ENCODE peak calls at places on chromosomes 11 and 22, in four cellular contexts. One of them, this sample, is unnamed.

GRCh38 chr11:69325446-69325845 is 31.5 kb downstream of the MYEOV start:
- DNase-seq in GM19239: no peak
- DNase-seq in nephron progenitor cell: no peak
- DNase-seq in M059J: no peak
- DNase-seq in this sample: no peak

GRCh38 chr11:35218956-35219355 is 80.0 kb downstream of the CD44 start:
- DNase-seq in GM19239: no peak
- DNase-seq in nephron progenitor cell: no peak
- DNase-seq in M059J: no peak
- DNase-seq in this sample: no peak

GRCh38 chr22:47631571-47632102 is 869.2 kb downstream of the TBC1D22A start:
- DNase-seq in GM19239: no peak
- DNase-seq in nephron progenitor cell: no peak
- DNase-seq in M059J: peak
- DNase-seq in this sample: peak

GRCh38 chr11:109362059-109362458 is 59.9 kb upstream of the C11orf87 start:
- DNase-seq in GM19239: no peak
- DNase-seq in nephron progenitor cell: no peak
- DNase-seq in M059J: peak
- DNase-seq in this sample: no peak

GRCh38 chr11:77074205-77074604 is 7.4 kb downstream of the CAPN5 start:
- DNase-seq in GM19239: no peak
- DNase-seq in nephron progenitor cell: no peak
- DNase-seq in M059J: no peak
- DNase-seq in this sample: peak

GRCh38 chr22:19974233-19974861 is 32.7 kb upstream of the TXNRD2 start:
- DNase-seq in GM19239: peak
- DNase-seq in nephron progenitor cell: peak
- DNase-seq in M059J: peak
- DNase-seq in this sample: peak

GRCh38 chr11:25981998-25982397 is 349.9 kb upstream of the ANO3 start:
- DNase-seq in GM19239: peak
- DNase-seq in nephron progenitor cell: peak
- DNase-seq in M059J: peak
- DNase-seq in this sample: peak

GRCh38 chr11:40255457-40255856 is 1204.0 kb downstream of the LRRC4C start:
- DNase-seq in GM19239: no peak
- DNase-seq in nephron progenitor cell: no peak
- DNase-seq in M059J: no peak
- DNase-seq in this sample: no peak

GRCh38 chr11:131481317-131481716 is 110.9 kb downstream of the NTM start:
- DNase-seq in GM19239: no peak
- DNase-seq in nephron progenitor cell: no peak
- DNase-seq in M059J: no peak
- DNase-seq in this sample: no peak

GRCh38 chr11:118212131-118212725 is 12.6 kb downstream of the JAML start:
- DNase-seq in GM19239: no peak
- DNase-seq in nephron progenitor cell: no peak
- DNase-seq in M059J: no peak
- DNase-seq in this sample: no peak

GRCh38 chr11:35632301-35632700 is 14.0 kb downstream of the FJX1 start:
- DNase-seq in GM19239: no peak
- DNase-seq in nephron progenitor cell: peak
- DNase-seq in M059J: peak
- DNase-seq in this sample: no peak

GRCh38 chr11:80521592-80521991 is 1080.8 kb upstream of the TENM4 start:
- DNase-seq in GM19239: no peak
- DNase-seq in nephron progenitor cell: no peak
- DNase-seq in M059J: peak
- DNase-seq in this sample: no peak

GRCh38 chr11:47154738-47155570 is 21.7 kb downstream of the ARFGAP2 start:
- DNase-seq in GM19239: no peak
- DNase-seq in nephron progenitor cell: no peak
- DNase-seq in M059J: no peak
- DNase-seq in this sample: no peak

GRCh38 chr22:49426098-49426497 is 401.6 kb downstream of the BRD1 start:
- DNase-seq in GM19239: no peak
- DNase-seq in nephron progenitor cell: no peak
- DNase-seq in M059J: no peak
- DNase-seq in this sample: no peak

GRCh38 chr11:103055174-103055890 is 36.6 kb downstream of the DCUN1D5 start:
- DNase-seq in GM19239: no peak
- DNase-seq in nephron progenitor cell: peak
- DNase-seq in M059J: peak
- DNase-seq in this sample: peak

GRCh38 chr11:46642627-46643335 is 25.4 kb downstream of the ATG13 start:
- DNase-seq in GM19239: no peak
- DNase-seq in nephron progenitor cell: no peak
- DNase-seq in M059J: no peak
- DNase-seq in this sample: no peak

GRCh38 chr11:3775761-3776406 is 21.5 kb downstream of the NUP98 start:
- DNase-seq in GM19239: no peak
- DNase-seq in nephron progenitor cell: no peak
- DNase-seq in M059J: no peak
- DNase-seq in this sample: no peak

GRCh38 chr11:119373917-119374631 is 7.4 kb downstream of the USP2 start:
- DNase-seq in GM19239: no peak
- DNase-seq in nephron progenitor cell: peak
- DNase-seq in M059J: peak
- DNase-seq in this sample: peak

GRCh38 chr22:31295831-31296230 is 3.5 kb upstream of the PIK3IP1 start:
- DNase-seq in GM19239: no peak
- DNase-seq in nephron progenitor cell: no peak
- DNase-seq in M059J: peak
- DNase-seq in this sample: no peak

GRCh38 chr11:66762088-66762487 is 33.1 kb upstream of the SPTBN2 start:
- DNase-seq in GM19239: no peak
- DNase-seq in nephron progenitor cell: no peak
- DNase-seq in M059J: no peak
- DNase-seq in this sample: no peak

GRCh38 chr11:2109541-2110019 is 29.6 kb downstream of the IGF2 start:
- DNase-seq in GM19239: no peak
- DNase-seq in nephron progenitor cell: peak
- DNase-seq in M059J: no peak
- DNase-seq in this sample: peak

GRCh38 chr11:1779034-1779805 is 15.5 kb upstream of the CTSD start:
- DNase-seq in GM19239: no peak
- DNase-seq in nephron progenitor cell: no peak
- DNase-seq in M059J: no peak
- DNase-seq in this sample: no peak

GRCh38 chr22:45233827-45234226 is 6.9 kb downstream of the KIAA0930 start:
- DNase-seq in GM19239: no peak
- DNase-seq in nephron progenitor cell: no peak
- DNase-seq in M059J: no peak
- DNase-seq in this sample: no peak

GRCh38 chr11:78050964-78051831 is 12.5 kb upstream of the THRSP start:
- DNase-seq in GM19239: no peak
- DNase-seq in nephron progenitor cell: no peak
- DNase-seq in M059J: peak
- DNase-seq in this sample: no peak

This sample was measured in SK-N-SH.